ENCODE peak calls at places on chromosome 14, in eight cellular contexts. M is K562, Q is PC-3, S is GM23338, Z is astrocyte, X is endothelial cell of umbilical vein, F is GM23248, E is OCI-LY7. B is an unnamed sample. For H4K20me1, the result is how much of the 10 kb centered on the place peaks cover.

GRCh38 chr14:72613196-72613974 is 280.5 kb downstream of the DPF3 start:
- DNase-seq in S (no peak), X (peak), Z (no peak), E (no peak), F (peak), M (no peak), Q (peak), B (peak)

GRCh38 chr14:101109981-101110728 is 206.6 kb upstream of the RTL1 start:
- DNase-seq in F (no peak), M (no peak), Q (no peak), E (no peak), X (no peak), Z (no peak), S (no peak), B (no peak)

GRCh38 chr14:55074662-55075061 is 23.2 kb downstream of the MAPK1IP1L start:
- DNase-seq in S (peak), M (peak), F (peak), Z (peak), E (peak), X (no peak), Q (no peak), B (no peak)

GRCh38 chr14:101559624-101560533 is 1.4 kb upstream of the DIO3 start:
- DNase-seq in M (no peak), Q (peak), E (no peak), F (peak), Z (peak), S (peak), X (no peak), B (peak)

GRCh38 chr14:51488569-51489220 is 163.0 kb upstream of the FRMD6 start:
- DNase-seq in M (no peak), E (no peak), Z (no peak), Q (no peak), F (peak), S (no peak), X (no peak), B (no peak)

GRCh38 chr14:99249389-99249788 is 22.6 kb downstream of the BCL11B start:
- DNase-seq in F (no peak), X (no peak), Z (no peak), M (no peak), S (no peak), E (no peak), Q (no peak), B (no peak)

GRCh38 chr14:39956372-39956771 is 524.1 kb upstream of the FBXO33 start:
- DNase-seq in E (peak), S (peak), Q (peak), M (no peak), F (no peak), Z (no peak), X (no peak), B (no peak)

GRCh38 chr14:38737657-38738056 is 365.4 kb downstream of the SEC23A start:
- DNase-seq in E (no peak), M (no peak), Q (no peak), S (peak), Z (no peak), F (no peak), X (no peak), B (no peak)

GRCh38 chr14:100587763-100588411 is 670 bp upstream of the BEGAIN start:
- DNase-seq in M (no peak), Z (no peak), S (no peak), E (no peak), F (peak), X (no peak), Q (no peak), B (peak)

GRCh38 chr14:66859063-66859671 is 330.1 kb upstream of the GARIN2 start:
- DNase-seq in F (no peak), Q (no peak), S (no peak), M (no peak), X (no peak), Z (no peak), E (no peak), B (no peak)

GRCh38 chr14:66853311-66853710 is 335.9 kb upstream of the GARIN2 start:
- DNase-seq in S (no peak), E (no peak), Q (no peak), Z (no peak), M (no peak), F (no peak), X (no peak), B (no peak)

DNA sequence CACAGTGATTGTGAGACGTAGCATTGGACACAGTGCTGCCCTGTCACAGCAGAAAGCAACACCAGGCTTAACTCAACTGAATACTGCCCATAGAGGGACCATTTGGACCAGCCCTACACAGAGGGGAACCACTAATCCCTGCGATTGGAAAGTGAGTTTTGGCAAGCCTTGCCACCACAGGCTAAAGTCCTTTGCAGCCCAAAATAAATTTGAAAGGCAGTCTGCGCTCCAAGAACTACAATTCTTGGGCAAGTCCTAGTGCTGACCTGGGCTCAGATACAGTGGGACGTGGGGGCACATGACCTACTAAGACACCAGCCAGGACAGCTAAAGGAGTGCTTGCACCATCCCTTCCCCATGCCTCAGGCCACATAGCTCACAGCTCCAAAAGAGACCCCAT is 331.4 kb upstream of the GARIN2 start:
- DNase-seq in S (no peak), Z (no peak), M (no peak), F (no peak), Q (no peak), X (no peak), E (no peak), B (no peak)
- H4K20me1 ChIP-seq in S (under half), Z (under half), M (under half), F (under half), Q (under half), X (under half), E (under half), B (under half)

DNA sequence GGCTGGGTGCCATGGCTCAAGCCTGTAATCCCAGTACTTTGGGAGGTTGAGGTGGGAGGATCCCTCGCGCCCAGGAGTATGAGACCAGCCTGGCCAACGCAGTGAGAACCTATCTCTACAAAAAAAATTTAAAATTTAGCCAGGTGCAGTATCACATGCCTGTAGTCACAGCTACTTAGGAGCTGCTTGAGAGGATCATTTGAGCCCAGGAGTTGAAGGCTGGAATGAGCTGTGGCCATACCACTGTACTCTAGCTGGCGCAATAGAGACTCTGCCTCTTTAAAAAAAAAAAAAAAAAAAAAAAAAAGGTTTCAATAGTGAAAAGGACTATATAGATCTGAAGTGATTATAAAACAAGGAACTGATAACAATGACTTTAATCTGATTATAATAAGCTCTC is 13.5 kb downstream of the PSMA3 start:
- DNase-seq in S (peak), Z (no peak), M (no peak), E (no peak), X (no peak), F (no peak), Q (no peak), B (no peak)
- H4K20me1 ChIP-seq in S (under half), Z (under half), M (under half), E (under half), X (under half), F (under half), Q (under half), B (under half)

DNA sequence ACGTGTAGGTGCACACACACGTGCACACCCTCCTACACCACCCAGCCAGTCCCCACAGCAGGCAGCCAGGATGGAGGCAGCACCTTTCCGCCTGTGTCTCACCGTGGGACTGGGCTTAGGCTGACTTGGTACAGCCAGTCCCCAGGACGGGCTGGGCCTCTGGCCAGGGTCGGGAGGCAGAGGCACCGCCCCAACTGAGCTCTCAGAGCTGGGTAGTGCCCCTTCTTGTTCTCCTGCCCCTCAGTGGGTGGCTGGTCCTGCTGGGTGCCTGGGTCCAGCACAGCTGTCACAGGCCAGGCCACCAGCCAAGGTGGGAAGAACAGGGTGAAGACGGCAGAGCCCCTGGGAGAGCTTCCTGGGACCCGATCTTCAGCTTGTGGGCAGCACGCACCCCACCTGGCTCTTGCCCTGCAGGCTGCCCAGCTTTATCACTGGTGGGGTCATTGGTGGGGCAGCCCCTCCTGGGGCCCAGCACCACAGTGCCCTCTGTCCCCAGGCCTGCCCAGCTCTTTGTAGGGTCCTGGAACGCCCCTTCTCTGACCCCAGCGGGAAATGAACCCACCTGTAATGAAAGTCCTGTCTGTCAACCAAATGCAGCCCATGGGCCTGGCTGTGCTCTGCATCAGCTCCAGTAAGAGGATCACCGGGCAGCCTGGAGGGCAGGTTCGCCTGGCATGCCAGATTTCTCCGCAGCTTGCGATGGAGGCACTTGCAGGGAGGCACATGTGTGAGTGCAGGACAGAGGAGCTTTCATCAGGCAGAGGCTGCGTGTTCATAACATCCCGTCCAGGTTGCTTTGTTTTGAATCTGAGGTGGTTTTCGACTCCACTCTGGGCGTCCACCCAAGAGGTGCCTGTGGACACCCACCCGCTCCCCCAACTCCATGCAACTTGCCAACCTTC is 14.7 kb downstream of the CDCA4 start:
- DNase-seq in S (no peak), X (no peak), F (no peak), E (no peak), Q (no peak), M (no peak), Z (no peak), B (peak)
- H4K20me1 ChIP-seq in S (under half), X (under half), F (under half), E (under half), Q (under half), M (under half), Z (under half), B (under half)

GRCh38 chr14:76666746-76667145 is 94.5 kb upstream of the VASH1 start:
- DNase-seq in Z (no peak), X (no peak), Q (no peak), S (peak), E (no peak), F (no peak), M (no peak), B (no peak)

GRCh38 chr14:76657404-76657803 is 103.9 kb upstream of the VASH1 start:
- DNase-seq in F (no peak), S (no peak), E (no peak), Z (no peak), X (no peak), Q (no peak), M (no peak), B (no peak)

GRCh38 chr14:76656592-76656991 is 104.7 kb upstream of the VASH1 start:
- DNase-seq in E (no peak), S (no peak), Q (no peak), X (no peak), M (no peak), Z (no peak), F (no peak), B (no peak)

GRCh38 chr14:76664790-76665189 is 96.5 kb upstream of the VASH1 start:
- DNase-seq in X (no peak), Z (no peak), E (no peak), Q (no peak), S (no peak), M (no peak), F (no peak), B (no peak)

DNA sequence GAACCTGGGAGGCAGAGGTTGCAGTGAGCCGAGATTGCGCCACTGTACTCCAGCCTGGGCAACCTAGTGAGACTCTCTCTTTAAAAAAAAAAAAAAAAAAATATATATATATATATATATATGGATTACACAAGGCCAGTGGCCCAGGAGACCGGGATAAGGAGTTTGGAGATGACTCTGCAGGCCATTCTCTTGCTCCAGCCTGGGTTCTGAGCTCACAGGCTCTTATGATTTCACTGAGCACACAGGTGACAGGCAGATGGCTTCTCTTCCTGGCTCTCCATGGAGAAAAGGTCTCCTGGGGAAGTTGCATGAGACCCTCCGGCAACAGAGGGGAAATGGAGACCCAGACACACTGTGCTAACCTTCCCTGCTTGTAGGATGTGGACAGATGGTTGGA is 98.7 kb upstream of the VASH1 start:
- DNase-seq in Z (no peak), F (no peak), Q (no peak), X (no peak), E (no peak), S (no peak), M (no peak), B (no peak)
- H4K20me1 ChIP-seq in Z (under half), F (under half), Q (under half), X (under half), E (under half), S (under half), M (under half), B (under half)

B was measured in osteoblast.